ENCODE peak calls at places on chromosomes 5 and 9, in eight cellular contexts. K is neural crest cell; P is iris pigment epithelial cell; R is posterior cingulate gyrus; C is NCI-H1417; A is CD8-positive, alpha-beta T cell; L is HFF-Myc; F is KBM-7. B is an unnamed sample.

GRCh38 chr5:94517490-94518108 is 100.8 kb downstream of the KIAA0825 start:
- DNase-seq in K (no peak), P (peak; percentile 37), R (no peak), C (no peak), A (no peak), L (no peak), F (no peak), B (no peak)

GRCh38 chr9:127862075-127863011 is 7.9 kb upstream of the ENG start:
- DNase-seq in K (no peak), P (no peak), R (no peak), C (no peak), A (peak; percentile 52), L (no peak), F (peak; percentile 98), B (no peak)

GRCh38 chr9:134007571-134007970 is 15.4 kb upstream of the VAV2 start:
- DNase-seq in K (no peak), P (no peak), R (no peak), C (no peak), A (no peak), L (no peak), F (no peak), B (no peak)

GRCh38 chr5:67538343-67538670 is 341.7 kb upstream of the CD180 start:
- DNase-seq in K (no peak), P (no peak), R (no peak), C (no peak), A (no peak), L (no peak), F (no peak), B (no peak)

GRCh38 chr9:23638837-23639426 is 187.1 kb downstream of the ELAVL2 start:
- DNase-seq in K (no peak), P (no peak), R (no peak), C (no peak), A (no peak), L (no peak), F (no peak), B (no peak)

GRCh38 chr5:81233080-81233634 is at the start of gene CKMT2:
- DNase-seq in K (peak; percentile 42), P (peak; percentile 73), R (peak; percentile 48), C (no peak), A (no peak), L (no peak), F (no peak), B (peak; percentile 97)

GRCh38 chr9:132808645-132809044 is 69.4 kb downstream of the AK8 start:
- DNase-seq in K (no peak), P (no peak), R (no peak), C (no peak), A (no peak), L (no peak), F (no peak), B (no peak)

GRCh38 chr5:153601377-153601776 is 110.9 kb downstream of the GRIA1 start:
- DNase-seq in K (no peak), P (no peak), R (no peak), C (no peak), A (no peak), L (no peak), F (no peak), B (no peak)

GRCh38 chr5:178205010-178205748 is 846 bp downstream of the HNRNPAB start:
- DNase-seq in K (peak; percentile 62), P (peak; percentile 76), R (no peak), C (peak; percentile 52), A (peak; percentile 69), L (no peak), F (peak; percentile 67), B (peak; percentile 84)

GRCh38 chr9:115923410-115923809 is 230.2 kb upstream of the PAPPA start:
- DNase-seq in K (no peak), P (no peak), R (no peak), C (no peak), A (no peak), L (no peak), F (no peak), B (no peak)

GRCh38 chr9:105341784-105342183 is 97.3 kb downstream of the SLC44A1 start:
- DNase-seq in K (no peak), P (peak; percentile 69), R (no peak), C (no peak), A (no peak), L (peak; percentile 5), F (no peak), B (no peak)

GRCh38 chr9:135343733-135344522 is 135.7 kb upstream of the PPP1R26 start:
- DNase-seq in K (peak; percentile 86), P (peak; percentile 17), R (peak; percentile 63), C (peak; percentile 48), A (peak; percentile 40), L (no peak), F (peak; percentile 24), B (peak; percentile 94)

GRCh38 chr9:98958271-98958989 is 14.7 kb downstream of the COL15A1 start:
- DNase-seq in K (no peak), P (peak; percentile 77), R (no peak), C (no peak), A (no peak), L (peak; percentile 90), F (no peak), B (no peak)

GRCh38 chr9:112112941-112113399 is 62.1 kb downstream of the SUSD1 start:
- DNase-seq in K (no peak), P (peak; percentile 54), R (no peak), C (peak; percentile 73), A (peak; percentile 13), L (peak; percentile 5), F (no peak), B (peak; percentile 83)

GRCh38 chr5:9468070-9468388 is 77.8 kb downstream of the SEMA5A start:
- DNase-seq in K (no peak), P (peak; percentile 93), R (no peak), C (no peak), A (no peak), L (no peak), F (no peak), B (peak; percentile 54)

GRCh38 chr9:14585730-14586473 is 107.3 kb downstream of the ZDHHC21 start:
- DNase-seq in K (no peak), P (no peak), R (no peak), C (no peak), A (no peak), L (no peak), F (no peak), B (no peak)

GRCh38 chr5:134568761-134569725 is 43.6 kb downstream of the JADE2 start:
- DNase-seq in K (peak; percentile 36), P (no peak), R (peak; percentile 59), C (peak; percentile 22), A (no peak), L (no peak), F (no peak), B (no peak)

GRCh38 chr5:141421489-141421855 is 621 bp downstream of the PCDHGA11 start:
- DNase-seq in K (no peak), P (no peak), R (no peak), C (no peak), A (no peak), L (no peak), F (no peak), B (no peak)

GRCh38 chr5:37554938-37555337 is 175.8 kb downstream of the WDR70 start:
- DNase-seq in K (no peak), P (no peak), R (no peak), C (no peak), A (no peak), L (no peak), F (peak; percentile 63), B (peak; percentile 66)

GRCh38 chr5:141778211-141778610 is 96.2 kb upstream of the ARAP3 start:
- DNase-seq in K (no peak), P (peak; percentile 47), R (peak; percentile 66), C (no peak), A (no peak), L (no peak), F (no peak), B (no peak)

GRCh38 chr9:79264511-79265448 is 307.0 kb upstream of the TLE4 start:
- DNase-seq in K (no peak), P (no peak), R (no peak), C (peak; percentile 98), A (no peak), L (no peak), F (no peak), B (no peak)

GRCh38 chr9:95762322-95762721 is 113.2 kb upstream of the ERCC6L2 start:
- DNase-seq in K (no peak), P (no peak), R (no peak), C (no peak), A (no peak), L (no peak), F (no peak), B (no peak)

GRCh38 chr9:101536938-101537337 is 3.3 kb downstream of the RNF20 start:
- DNase-seq in K (peak; percentile 23), P (peak; percentile 48), R (no peak), C (no peak), A (no peak), L (no peak), F (peak; percentile 18), B (peak; percentile 82)

GRCh38 chr9:16060457-16061129 is 507.8 kb downstream of the CCDC171 start:
- DNase-seq in K (no peak), P (no peak), R (no peak), C (no peak), A (no peak), L (no peak), F (no peak), B (no peak)

GRCh38 chr9:6894135-6894534 is 136.4 kb downstream of the KDM4C start:
- DNase-seq in K (no peak), P (no peak), R (no peak), C (no peak), A (no peak), L (no peak), F (no peak), B (no peak)

GRCh38 chr9:84404095-84404686 is 63.6 kb upstream of the SLC28A3 start:
- DNase-seq in K (peak; percentile 29), P (no peak), R (no peak), C (peak; percentile 19), A (no peak), L (no peak), F (peak; percentile 28), B (peak; percentile 71)

GRCh38 chr9:93028448-93029006 is 30.0 kb upstream of the SUSD3 start:
- DNase-seq in K (no peak), P (no peak), R (no peak), C (no peak), A (peak; percentile 69), L (no peak), F (peak; percentile 23), B (no peak)

GRCh38 chr9:100066539-100066938 is 32.3 kb downstream of the ERP44 start:
- DNase-seq in K (no peak), P (peak; percentile 42), R (no peak), C (no peak), A (no peak), L (no peak), F (peak; percentile 20), B (no peak)

GRCh38 chr5:146560205-146560812 is 44.3 kb upstream of the GPR151 start:
- DNase-seq in K (no peak), P (no peak), R (no peak), C (no peak), A (no peak), L (no peak), F (no peak), B (peak; percentile 69)

GRCh38 chr9:734831-735511 is 106.5 kb upstream of the DMRT1 start:
- DNase-seq in K (no peak), P (peak; percentile 97), R (no peak), C (no peak), A (no peak), L (peak; percentile 49), F (no peak), B (no peak)

GRCh38 chr5:95613514-95613913 is 6.4 kb upstream of the GPR150 start:
- DNase-seq in K (no peak), P (no peak), R (no peak), C (no peak), A (no peak), L (no peak), F (no peak), B (no peak)

GRCh38 chr9:33329996-33330395 is 39.7 kb downstream of the NFX1 start:
- DNase-seq in K (no peak), P (peak; percentile 85), R (no peak), C (no peak), A (no peak), L (no peak), F (no peak), B (no peak)

GRCh38 chr5:1437452-1437851 is 7.8 kb downstream of the SLC6A3 start:
- DNase-seq in K (no peak), P (peak; percentile 14), R (no peak), C (peak; percentile 71), A (no peak), L (no peak), F (no peak), B (peak; percentile 85)

GRCh38 chr9:137488906-137489305 is 29.8 kb upstream of the NSMF start:
- DNase-seq in K (no peak), P (no peak), R (no peak), C (no peak), A (no peak), L (no peak), F (no peak), B (no peak)

B was measured in endodermal cell.